ENCODE peak calls at places on chromosomes 4 and X, in eight cellular contexts. T, I, C, H, G, Y, U and B are unnamed samples.

GRCh38 chr4:6419452-6420028 is 52.9 kb downstream of the PPP2R2C start:
- DNase-seq in T (peak; percentile 18), I (no peak), C (no peak), H (no peak), G (no peak), Y (no peak), U (no peak), B (no peak)

GRCh38 chr4:13524504-13525243 is 19.6 kb downstream of the NKX3-2 start:
- DNase-seq in T (no peak), I (no peak), C (no peak), H (no peak), G (no peak), Y (no peak), U (no peak), B (no peak)

GRCh38 chrX:133215747-133216146 is 2.4 kb downstream of the TFDP3 start:
- DNase-seq in T (peak; percentile 65), I (no peak), C (no peak), H (peak; percentile 47), G (no peak), Y (no peak), U (no peak), B (no peak)

GRCh38 chr4:176548571-176548970 is 228.8 kb downstream of the SPCS3 start:
- DNase-seq in T (no peak), I (no peak), C (no peak), H (no peak), G (no peak), Y (no peak), U (no peak), B (no peak)

GRCh38 chr4:73822812-73823480 is 13.5 kb upstream of the CXCL6 start:
- DNase-seq in T (no peak), I (no peak), C (no peak), H (no peak), G (no peak), Y (no peak), U (no peak), B (no peak)

GRCh38 chr4:77203380-77204197 is 46.6 kb downstream of the CCNG2 start:
- DNase-seq in T (peak; percentile 85), I (peak; percentile 75), C (peak; percentile 36), H (peak; percentile 72), G (no peak), Y (peak; percentile 77), U (peak; percentile 66), B (peak; percentile 59)

GRCh38 chr4:116599859-116600258 is 485.5 kb downstream of the TRAM1L1 start:
- DNase-seq in T (no peak), I (no peak), C (no peak), H (no peak), G (peak; percentile 37), Y (no peak), U (no peak), B (no peak)

GRCh38 chrX:31483336-31483735 is 411.5 kb upstream of the FTHL17 start:
- DNase-seq in T (no peak), I (no peak), C (no peak), H (no peak), G (no peak), Y (no peak), U (peak; percentile 21), B (no peak)

GRCh38 chr4:153159016-153159415 is 45.2 kb upstream of the TRIM2 start:
- DNase-seq in T (no peak), I (no peak), C (no peak), H (no peak), G (no peak), Y (no peak), U (no peak), B (no peak)

GRCh38 chr4:139647184-139647583 is 18.4 kb upstream of the MGST2 start:
- DNase-seq in T (no peak), I (no peak), C (no peak), H (no peak), G (no peak), Y (no peak), U (no peak), B (no peak)

GRCh38 chrX:71609095-71609750 is 9.1 kb downstream of the CXCR3 start:
- DNase-seq in T (no peak), I (no peak), C (no peak), H (no peak), G (no peak), Y (no peak), U (no peak), B (no peak)

GRCh38 chr4:148116264-148116663 is 325.9 kb downstream of the NR3C2 start:
- DNase-seq in T (no peak), I (no peak), C (no peak), H (no peak), G (no peak), Y (peak; percentile 17), U (no peak), B (no peak)

GRCh38 chr4:114180481-114180880 is 201.0 kb upstream of the ARSJ start:
- DNase-seq in T (peak; percentile 27), I (peak; percentile 63), C (peak; percentile 7), H (peak; percentile 32), G (no peak), Y (peak; percentile 6), U (peak; percentile 33), B (peak; percentile 75)

GRCh38 chrX:78123190-78123589 is 16.3 kb downstream of the TAF9B start:
- DNase-seq in T (no peak), I (no peak), C (no peak), H (no peak), G (no peak), Y (no peak), U (no peak), B (no peak)

GRCh38 chrX:94814216-94814615 is 1140.2 kb downstream of the FAM133A start:
- DNase-seq in T (no peak), I (no peak), C (no peak), H (no peak), G (no peak), Y (no peak), U (no peak), B (peak; percentile 55)

GRCh38 chrX:118802857-118803256 is 20.8 kb upstream of the ZCCHC12 start:
- DNase-seq in T (no peak), I (no peak), C (no peak), H (no peak), G (no peak), Y (peak; percentile 11), U (peak; percentile 44), B (no peak)

GRCh38 chr4:66266035-66266434 is 595.7 kb upstream of the EPHA5 start:
- DNase-seq in T (peak; percentile 8), I (no peak), C (no peak), H (no peak), G (no peak), Y (no peak), U (no peak), B (no peak)

GRCh38 chr4:52037730-52038108 is 380 bp downstream of the SGCB start:
- DNase-seq in T (peak; percentile 75), I (no peak), C (peak; percentile 18), H (no peak), G (no peak), Y (peak; percentile 38), U (peak; percentile 25), B (peak; percentile 80)

GRCh38 chr4:1809754-1810502 is 16.8 kb downstream of the FGFR3 start:
- DNase-seq in T (peak; percentile 84), I (peak; percentile 75), C (peak; percentile 69), H (peak; percentile 79), G (peak; percentile 78), Y (peak; percentile 59), U (peak; percentile 40), B (no peak)

GRCh38 chr4:166415749-166416148 is 542.7 kb downstream of the TLL1 start:
- DNase-seq in T (no peak), I (no peak), C (no peak), H (no peak), G (no peak), Y (no peak), U (no peak), B (no peak)

DNA sequence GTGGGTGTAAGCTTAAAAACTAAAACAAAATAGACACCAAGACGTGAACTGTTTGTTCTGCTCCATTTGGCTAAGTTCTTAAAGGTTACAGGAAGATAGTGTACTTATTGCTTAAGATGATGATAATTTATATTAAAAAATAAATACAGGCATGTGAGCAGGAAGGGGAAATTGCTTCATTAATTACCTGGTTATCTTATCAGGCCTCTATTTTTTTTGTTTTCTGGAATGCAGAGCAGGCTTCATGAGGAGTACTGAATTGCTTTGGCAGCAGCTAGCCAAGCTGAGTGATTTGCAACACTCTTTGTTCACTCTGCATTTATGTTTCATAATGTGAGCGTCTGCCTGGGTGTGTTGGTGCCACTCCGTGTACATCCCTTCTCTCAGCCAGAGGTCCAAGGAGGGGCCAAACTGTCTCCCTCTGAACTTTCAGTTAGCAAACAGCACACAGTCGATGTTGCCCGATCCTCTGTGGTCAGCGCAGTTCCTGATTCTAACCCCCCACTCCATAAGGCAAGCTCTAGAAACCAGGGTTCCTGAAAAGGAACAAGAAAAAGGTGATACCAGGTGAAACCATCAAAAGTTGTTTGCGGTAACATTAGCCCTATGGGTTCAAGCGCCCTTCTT is 348.2 kb downstream of the SPRY1 start:
- DNase-seq in T (peak; percentile 12), I (no peak), C (no peak), H (peak; percentile 6), G (no peak), Y (no peak), U (peak; percentile 61), B (peak; percentile 32)
- H3K4me3 ChIP-seq in T (no peak overlapping the region), I (no peak overlapping the region), C (no peak overlapping the region), H (no peak overlapping the region), G (no peak overlapping the region), Y (no peak overlapping the region), U (no peak overlapping the region), B (no peak overlapping the region)

GRCh38 chr4:4289055-4289454 is 899 bp downstream of the LYAR start:
- DNase-seq in T (no peak), I (no peak), C (peak; percentile 1), H (no peak), G (no peak), Y (no peak), U (no peak), B (no peak)
- H3K27ac ChIP-seq in T (no peak overlapping the region), I (peak overlapping the region; percentile 77), C (peak overlapping the region; percentile 74), H (no peak overlapping the region), G (no peak overlapping the region), Y (no peak overlapping the region), U (no peak overlapping the region), B (no peak overlapping the region)

DNA sequence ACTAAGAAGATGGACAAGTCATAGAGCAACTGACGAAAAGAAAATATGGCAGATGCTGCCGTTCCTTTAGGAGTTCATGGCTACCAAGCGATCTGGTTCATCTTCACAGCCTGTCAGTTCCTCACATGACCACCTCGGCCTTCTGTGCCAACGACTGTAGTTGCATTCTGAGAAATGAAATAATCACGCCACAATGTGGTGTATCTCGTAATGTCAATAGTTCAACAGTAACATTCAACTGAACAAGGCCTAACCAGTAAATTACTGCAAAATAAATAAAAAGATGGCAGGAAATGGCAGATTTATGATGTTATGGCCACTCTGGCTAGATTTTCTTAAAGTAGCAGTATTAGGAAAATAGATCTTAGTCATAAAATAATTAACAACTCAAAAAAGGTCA is 4.4 kb downstream of the GPRIN3 start:
- DNase-seq in T (no peak), I (peak; percentile 65), C (no peak), H (peak; percentile 53), G (peak; percentile 51), Y (peak; percentile 65), U (no peak), B (peak; percentile 63)
- H3K4me1 ChIP-seq in T (peaks cover 46% of the 10 kb centered on the region), I (peaks cover 68% of the 10 kb centered on the region), C (peaks cover 42% of the 10 kb centered on the region), H (peaks cover 62% of the 10 kb centered on the region), G (peaks cover 43% of the 10 kb centered on the region), Y (peaks cover 61% of the 10 kb centered on the region), U (peaks cover 7% of the 10 kb centered on the region), B (no peaks in the 10 kb centered on the region)

GRCh38 chr4:67556426-67556825 is 2.1 kb upstream of the STAP1 start:
- DNase-seq in T (no peak), I (no peak), C (no peak), H (no peak), G (no peak), Y (no peak), U (no peak), B (no peak)

GRCh38 chr4:67555447-67555846 is 3.1 kb upstream of the STAP1 start:
- DNase-seq in T (no peak), I (no peak), C (no peak), H (no peak), G (no peak), Y (no peak), U (no peak), B (no peak)

GRCh38 chr4:67558493-67558892 is at the start of gene STAP1:
- DNase-seq in T (no peak), I (no peak), C (no peak), H (no peak), G (no peak), Y (no peak), U (no peak), B (no peak)
- H3K4me3 ChIP-seq in T (no peak within 1 kb of the TSS), I (no peak within 1 kb of the TSS), C (no peak within 1 kb of the TSS), H (no peak within 1 kb of the TSS), G (peak within 1 kb of the TSS; percentile 28), Y (no peak within 1 kb of the TSS), U (no peak within 1 kb of the TSS), B (no peak within 1 kb of the TSS)